ENCODE peak calls at places on chromosomes 11 and 22, in seven cellular contexts. I is hepatocyte; F is mammary epithelial cell; P is bronchial epithelial cell; C is Caco-2; Q is CD4-positive, CD25-positive, alpha-beta regulatory T cell; X is CD8-positive, alpha-beta memory T cell. M is an unnamed sample. For H3K36me3, the result is how much of the 10 kb centered on the place peaks cover.

GRCh38 chr11:120130991-120131760 is 6.7 kb downstream of the TRIM29 start:
- DNase-seq in C (no peak), I (no peak), F (no peak), X (no peak), P (no peak), Q (no peak), M (no peak)

GRCh38 chr11:132962026-132962425 is 570.3 kb downstream of the OPCML start:
- DNase-seq in X (no peak), C (no peak), P (no peak), Q (no peak), F (peak), I (peak), M (no peak)

GRCh38 chr11:117210620-117211019 is 11.4 kb downstream of the TAGLN start:
- DNase-seq in Q (no peak), F (no peak), P (no peak), X (no peak), C (no peak), I (no peak), M (no peak)

GRCh38 chr22:46767249-46767985 is 5.0 kb downstream of the TBC1D22A start:
- DNase-seq in I (no peak), C (no peak), Q (no peak), F (no peak), X (no peak), P (no peak), M (no peak)

GRCh38 chr11:96103721-96104120 is 179.8 kb upstream of the MTMR2 start:
- DNase-seq in C (no peak), Q (no peak), F (no peak), P (no peak), I (no peak), X (no peak), M (no peak)

GRCh38 chr11:94838027-94838610 is 70.0 kb downstream of the AMOTL1 start:
- DNase-seq in Q (no peak), F (no peak), P (no peak), I (no peak), C (no peak), X (no peak), M (no peak)

GRCh38 chr22:20267441-20268288 is 453 bp downstream of the RTN4R start:
- DNase-seq in X (no peak), I (no peak), Q (no peak), P (no peak), F (peak), C (peak), M (no peak)

GRCh38 chr22:37843746-37844089 is 416 bp downstream of the ANKRD54 start:
- DNase-seq in F (no peak), Q (peak), C (peak), P (no peak), X (no peak), I (peak), M (peak)

GRCh38 chr22:35071784-35072183 is 5.8 kb downstream of the ISX start:
- DNase-seq in Q (no peak), F (peak), I (no peak), X (no peak), P (peak), C (no peak), M (no peak)

GRCh38 chr11:111540114-111540920 is at the start of gene LAYN:
- DNase-seq in Q (peak), C (no peak), I (peak), P (no peak), F (no peak), X (peak), M (no peak)

GRCh38 chr22:20568502-20569058 is 61.2 kb downstream of the MED15 start:
- DNase-seq in I (no peak), P (no peak), X (no peak), F (no peak), C (no peak), Q (no peak), M (no peak)

GRCh38 chr22:22605074-22605404 is 39.4 kb upstream of the GGTLC2 start:
- DNase-seq in Q (no peak), C (no peak), P (no peak), X (no peak), I (no peak), F (no peak), M (no peak)

GRCh38 chr11:11370263-11371060 is 17.4 kb upstream of the CSNK2A3 start:
- DNase-seq in P (no peak), Q (no peak), I (no peak), F (no peak), C (no peak), X (no peak), M (no peak)

GRCh38 chr11:57426754-57427691 is at the start of gene SLC43A3:
- DNase-seq in Q (peak), X (peak), F (peak), I (peak), C (no peak), P (peak), M (peak)

GRCh38 chr11:31922450-31922849 is 111.3 kb upstream of the PAX6 start:
- DNase-seq in X (no peak), I (no peak), Q (no peak), P (no peak), C (no peak), F (no peak), M (no peak)

GRCh38 chr22:46432164-46433068 is 96.9 kb downstream of the TRMU start:
- DNase-seq in Q (peak), I (no peak), X (peak), F (no peak), C (no peak), P (no peak), M (no peak)

GRCh38 chr11:34680918-34681554 is 60.1 kb downstream of the EHF start:
- DNase-seq in P (peak), C (no peak), I (no peak), X (no peak), Q (no peak), F (peak), M (no peak)

GRCh38 chr11:66643745-66644437 is 5.4 kb downstream of the RBM4 start:
- DNase-seq in X (no peak), C (no peak), P (no peak), F (no peak), Q (no peak), I (no peak), M (no peak)

GRCh38 chr11:66641834-66642233 is 3.3 kb downstream of the RBM4 start:
- DNase-seq in X (no peak), I (no peak), P (no peak), C (no peak), F (no peak), Q (no peak), M (no peak)

GRCh38 chr11:66649903-66650302 is 11.4 kb downstream of the RBM4 start:
- DNase-seq in I (no peak), C (no peak), P (no peak), F (no peak), X (no peak), Q (no peak), M (no peak)

GRCh38 chr11:66651011-66651410 is 12.5 kb downstream of the RBM4 start:
- DNase-seq in F (peak), X (no peak), I (no peak), P (peak), Q (no peak), C (no peak), M (no peak)

DNA sequence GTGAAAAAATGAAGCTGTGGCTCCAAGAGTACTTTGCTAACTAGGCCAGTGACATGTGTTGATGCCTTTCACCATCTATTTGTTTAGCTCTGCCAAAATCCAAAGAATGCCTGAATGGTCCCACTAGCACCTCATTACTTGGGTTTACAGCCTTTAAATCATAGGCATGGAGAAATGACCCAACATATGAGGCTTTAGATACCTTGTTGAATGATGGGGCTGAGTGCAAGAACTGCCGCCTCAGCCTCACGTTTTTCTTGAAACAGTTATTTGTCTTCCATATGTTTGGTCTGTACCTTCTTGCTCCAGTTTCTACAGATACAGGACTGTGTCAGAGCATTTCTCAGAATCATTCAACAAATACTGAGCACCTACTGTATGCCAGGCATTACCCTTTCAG is 8.4 kb downstream of the RBM4 start:
- DNase-seq in F (no peak), Q (no peak), P (no peak), X (no peak), I (no peak), C (no peak), M (no peak)
- H3K36me3 ChIP-seq in F (half or more), Q (half or more), P (under half), X (half or more), I (under half), C (under half), M (half or more)

DNA sequence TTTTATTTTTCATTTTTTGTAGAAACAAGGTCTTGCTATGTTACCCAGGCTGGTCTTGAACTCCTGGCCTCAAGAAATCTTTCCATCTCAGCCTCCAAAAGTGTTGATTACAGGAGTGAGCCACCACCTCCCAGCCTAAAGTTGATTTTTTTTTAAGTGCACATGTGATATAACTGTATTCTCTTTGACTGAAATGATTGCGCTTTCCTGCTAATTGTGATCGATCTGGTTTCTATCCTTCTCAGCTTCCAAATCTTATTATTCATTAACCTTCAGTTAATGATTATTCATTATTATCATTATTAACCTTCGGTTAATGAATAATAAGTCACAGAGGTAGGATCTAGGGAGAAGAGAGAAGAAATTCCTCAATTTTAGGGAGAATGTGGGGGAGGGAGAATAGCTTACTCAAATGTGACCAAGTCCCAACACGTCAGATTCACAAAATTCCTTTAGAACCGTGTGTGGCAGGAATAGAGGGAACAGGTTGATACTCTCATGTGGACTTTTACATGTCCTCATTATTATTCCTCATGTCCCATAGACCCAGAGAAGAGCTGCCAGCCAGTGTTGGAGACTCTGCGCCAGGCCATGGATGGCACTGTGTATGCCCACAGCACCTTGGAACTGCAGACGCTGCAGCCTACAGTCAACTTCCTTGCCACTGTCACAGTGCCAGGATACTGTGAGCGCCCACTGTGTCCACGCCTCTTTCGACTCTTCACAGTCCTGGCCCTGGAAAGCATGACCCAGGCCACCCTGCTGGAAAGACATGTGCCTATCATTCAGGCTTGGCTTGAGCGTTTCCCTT is 47.1 kb downstream of the RRP8 start:
- DNase-seq in P (peak), X (no peak), I (no peak), F (no peak), Q (no peak), C (no peak), M (no peak)
- H3K36me3 ChIP-seq in P (under half), X (under half), I (under half), F (under half), Q (under half), C (under half), M (under half)

GRCh38 chr11:108204376-108204775 is 18.1 kb downstream of the NPAT start:
- DNase-seq in F (no peak), X (no peak), C (no peak), Q (no peak), I (no peak), P (no peak), M (no peak)

GRCh38 chr11:108204918-108205499 is 17.4 kb downstream of the NPAT start:
- DNase-seq in P (no peak), X (no peak), C (no peak), Q (no peak), I (no peak), F (no peak), M (no peak)

GRCh38 chr11:108207683-108208060 is 14.8 kb downstream of the NPAT start:
- DNase-seq in C (no peak), P (no peak), Q (no peak), F (no peak), I (no peak), X (no peak), M (no peak)

GRCh38 chr11:108206969-108207682 is 15.3 kb downstream of the NPAT start:
- DNase-seq in Q (no peak), I (no peak), F (no peak), X (no peak), C (no peak), P (no peak), M (no peak)

GRCh38 chr11:108206171-108206570 is 16.3 kb downstream of the NPAT start:
- DNase-seq in F (no peak), X (no peak), I (no peak), Q (no peak), C (no peak), P (no peak), M (no peak)
- H3K36me3 ChIP-seq in F (under half), X (half or more), I (under half), Q (half or more), C (under half), P (under half), M (half or more)

DNA sequence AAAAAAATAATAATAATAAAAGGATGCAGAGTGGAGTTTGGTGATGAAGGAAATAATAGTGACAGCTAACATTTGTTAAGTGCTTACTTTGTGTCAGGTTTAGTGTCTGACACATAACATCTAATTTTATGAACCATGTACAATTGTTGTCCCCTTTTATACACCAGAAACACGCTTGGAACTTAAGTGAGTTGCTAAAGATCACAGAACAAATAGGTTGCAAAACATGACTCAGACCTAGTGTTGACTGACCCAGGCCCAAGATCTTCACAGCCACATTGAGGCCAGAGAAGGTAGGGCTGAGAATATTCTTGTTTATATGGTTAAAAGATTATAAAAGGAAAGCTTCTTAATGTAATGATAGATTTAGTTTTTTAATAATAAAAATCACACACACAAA is 25.6 kb upstream of the TMEM135 start:
- DNase-seq in C (no peak), X (no peak), F (no peak), I (no peak), Q (no peak), P (no peak), M (no peak)
- H3K36me3 ChIP-seq in C (under half), X (under half), F (under half), I (under half), Q (under half), P (under half), M (under half)

DNA sequence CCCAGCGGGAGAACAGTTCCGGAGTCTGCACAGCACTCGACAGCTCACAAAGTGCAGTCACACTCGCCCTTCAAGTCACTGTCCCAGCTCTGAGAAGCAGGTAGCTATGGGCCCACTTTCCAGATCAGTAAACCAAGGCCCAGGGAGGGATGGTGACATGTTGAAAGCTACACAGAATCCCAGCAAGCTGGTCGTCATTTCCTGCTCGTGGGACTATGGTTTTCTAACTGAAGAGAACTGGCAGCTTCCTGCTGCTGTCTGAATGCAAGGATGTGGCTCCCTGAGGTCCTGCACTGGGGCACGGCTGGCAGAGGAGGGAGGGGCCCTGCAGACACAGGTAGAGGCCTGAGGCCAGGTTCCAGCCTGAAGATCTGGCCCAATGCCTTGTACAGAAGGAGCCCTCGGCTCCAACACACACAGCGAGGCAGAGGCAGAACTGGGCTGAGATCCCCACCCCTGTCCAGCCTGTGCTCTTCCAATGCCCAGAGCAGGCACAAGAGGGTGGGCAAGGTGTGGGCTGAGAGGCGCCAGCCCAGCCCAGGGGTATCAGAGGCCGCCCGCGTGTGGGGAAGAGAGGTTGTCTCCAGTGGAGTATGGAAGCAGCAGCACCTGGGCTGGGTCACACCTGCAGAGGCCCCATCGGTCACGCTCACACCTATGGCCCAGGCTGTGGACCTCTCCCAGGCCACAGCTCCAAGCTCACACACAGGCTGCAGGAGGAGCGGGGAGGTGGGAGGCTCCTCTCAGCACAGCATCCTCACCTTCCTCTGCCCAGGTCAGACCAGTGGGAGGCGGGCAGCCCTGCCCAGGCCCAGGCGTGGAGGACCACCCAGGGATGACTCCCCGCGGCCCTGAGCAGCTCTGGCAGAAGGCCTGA is 119.2 kb downstream of the PHF21B start:
- DNase-seq in I (no peak), P (no peak), F (no peak), X (no peak), C (no peak), Q (no peak), M (no peak)
- H3K36me3 ChIP-seq in I (under half), P (under half), F (under half), X (under half), C (under half), Q (under half), M (under half)

GRCh38 chr11:2944953-2945756 is 15.9 kb upstream of the PHLDA2 start:
- DNase-seq in P (peak), I (peak), C (no peak), F (peak), Q (no peak), X (peak), M (no peak)

GRCh38 chr11:2945757-2946287 is 16.6 kb upstream of the PHLDA2 start:
- DNase-seq in I (no peak), C (no peak), X (no peak), P (no peak), Q (no peak), F (no peak), M (no peak)

GRCh38 chr11:2950825-2951224 is 21.6 kb upstream of the PHLDA2 start:
- DNase-seq in I (no peak), Q (no peak), P (no peak), C (no peak), X (no peak), F (no peak), M (no peak)

GRCh38 chr11:2949920-2950319 is 20.7 kb upstream of the PHLDA2 start:
- DNase-seq in X (no peak), I (no peak), C (no peak), P (no peak), F (no peak), Q (no peak), M (no peak)

DNA sequence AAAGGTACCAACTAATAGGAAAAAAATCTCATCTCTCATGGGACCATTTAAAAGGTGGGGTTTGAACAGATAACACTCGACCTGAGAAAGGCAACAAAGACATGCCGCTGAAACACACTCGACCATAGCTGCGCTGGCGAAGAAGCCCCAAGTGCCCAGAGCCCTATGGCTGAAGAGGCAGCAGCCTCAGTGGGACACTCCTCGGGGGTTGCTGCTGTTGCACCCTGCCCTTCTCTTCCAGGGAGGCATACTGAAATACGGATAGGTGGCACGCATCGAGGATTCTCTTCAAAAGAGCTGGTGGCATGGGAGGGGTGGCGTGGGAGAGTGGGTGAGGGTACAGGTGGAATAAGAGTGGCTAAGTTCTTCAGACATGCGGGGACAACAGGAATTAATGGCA is 18.5 kb upstream of the PHLDA2 start:
- DNase-seq in X (no peak), Q (no peak), C (no peak), P (no peak), I (no peak), F (no peak), M (no peak)
- H3K36me3 ChIP-seq in X (half or more), Q (half or more), C (under half), P (under half), I (under half), F (under half), M (half or more)